ENCODE peak calls at places on chromosomes 13 and 19, in four cellular contexts. V is anterior cingulate cortex, E is SHP77 treated with DMSO at 0.1 percent for 48 hours, C is activated T-cell treated with anti-CD3 and anti-CD28 coated beads for 48 hours. W is an unnamed sample.

GRCh38 chr13:102548811-102549210 is 48.0 kb upstream of the TPP2 start:
- DNase-seq in V (no peak), E (no peak), C (no peak), W (no peak)

GRCh38 chr19:367963-368623 is 23.5 kb upstream of the MIER2 start:
- DNase-seq in V (peak), E (no peak), C (no peak), W (no peak)

GRCh38 chr13:49346460-49346859 is 97.4 kb downstream of the CAB39L start:
- DNase-seq in V (no peak), E (no peak), C (no peak), W (no peak)

GRCh38 chr19:19410553-19411550 is 5.4 kb downstream of the GATAD2A start:
- DNase-seq in V (no peak), E (no peak), C (peak), W (no peak)

GRCh38 chr19:30790048-30790680 is 418.0 kb downstream of the ZNF536 start:
- DNase-seq in V (no peak), E (no peak), C (no peak), W (no peak)

GRCh38 chr13:112783135-112783945 is 93.5 kb downstream of the ATP11A start:
- DNase-seq in V (no peak), E (no peak), C (no peak), W (no peak)

GRCh38 chr13:30334663-30335386 is 27.5 kb upstream of the KATNAL1 start:
- DNase-seq in V (no peak), E (no peak), C (no peak), W (no peak)

GRCh38 chr13:42494157-42494556 is 79.8 kb upstream of the TNFSF11 start:
- DNase-seq in V (no peak), E (no peak), C (no peak), W (no peak)

GRCh38 chr13:114256547-114256946 is 21.9 kb downstream of the CDC16 start:
- DNase-seq in V (no peak), E (no peak), C (no peak), W (no peak)

GRCh38 chr13:39856714-39857113 is 201.3 kb downstream of the COG6 start:
- DNase-seq in V (no peak), E (no peak), C (no peak), W (no peak)

GRCh38 chr13:84192125-84192524 is 309.9 kb upstream of the SLITRK1 start:
- DNase-seq in V (no peak), E (no peak), C (no peak), W (no peak)

GRCh38 chr13:58547419-58547818 is 915.9 kb downstream of the PCDH17 start:
- DNase-seq in V (no peak), E (no peak), C (no peak), W (no peak)

GRCh38 chr13:49376121-49376520 is 67.7 kb downstream of the CAB39L start:
- DNase-seq in V (no peak), E (no peak), C (no peak), W (no peak)

GRCh38 chr13:29589967-29590366 is 5.5 kb downstream of the SLC7A1 start:
- DNase-seq in V (no peak), E (no peak), C (no peak), W (no peak)

W was measured in dorsolateral prefrontal cortex.